ENCODE peak calls at places on chromosomes 1 and 21, in ten cellular contexts. L, S, C, G, V, O, R, A, U and N are unnamed samples.

GRCh38 chr1:54813479-54814147 is 12.5 kb upstream of the TTC22 start:
- DNase-seq in R (no peak), S (no peak), O (no peak), A (peak), G (no peak), U (no peak), V (no peak), C (no peak), L (peak), N (no peak)

GRCh38 chr1:53081384-53082066 is 19.5 kb downstream of the PODN start:
- DNase-seq in L (no peak), V (no peak), C (no peak), O (no peak), A (no peak), U (no peak), G (no peak), R (no peak), S (no peak), N (no peak)

GRCh38 chr1:15325375-15326085 is 78.5 kb downstream of the FHAD1 start:
- DNase-seq in V (no peak), G (no peak), R (no peak), S (no peak), A (no peak), C (no peak), L (no peak), U (no peak), O (no peak), N (no peak)

GRCh38 chr1:15525043-15525958 is 1.3 kb upstream of the CASP9 start:
- DNase-seq in A (peak), L (peak), V (no peak), S (no peak), U (peak), C (peak), R (peak), G (no peak), O (peak), N (no peak)

GRCh38 chr1:230753586-230754251 is 6.5 kb downstream of the CAPN9 start:
- DNase-seq in U (no peak), V (peak), G (no peak), S (no peak), C (no peak), L (no peak), A (peak), O (no peak), R (no peak), N (peak)

GRCh38 chr1:155950829-155951228 is 9.4 kb downstream of the RXFP4 start:
- DNase-seq in R (no peak), U (no peak), A (no peak), C (no peak), V (no peak), L (no peak), S (no peak), O (no peak), G (no peak), N (no peak)

GRCh38 chr1:210598135-210598652 is 269.5 kb downstream of the HHAT start:
- DNase-seq in R (no peak), V (peak), U (no peak), A (peak), O (no peak), S (peak), L (no peak), C (peak), G (no peak), N (no peak)

GRCh38 chr1:14037101-14037807 is 337.3 kb downstream of the PRDM2 start:
- DNase-seq in G (no peak), O (no peak), S (no peak), V (peak), C (no peak), A (no peak), U (no peak), R (no peak), L (no peak), N (no peak)

GRCh38 chr1:208149776-208150514 is 94.2 kb downstream of the PLXNA2 start:
- DNase-seq in V (no peak), O (peak), C (no peak), U (no peak), L (no peak), G (no peak), S (no peak), R (no peak), A (peak), N (no peak)

GRCh38 chr1:246063013-246063616 is 444.0 kb downstream of the SMYD3 start:
- DNase-seq in L (no peak), U (no peak), R (no peak), V (no peak), C (no peak), S (no peak), O (no peak), A (no peak), G (no peak), N (no peak)

GRCh38 chr1:200233393-200233792 is 176.4 kb downstream of the ZNF281 start:
- DNase-seq in R (no peak), O (no peak), V (peak), C (no peak), S (no peak), U (no peak), L (no peak), A (no peak), G (no peak), N (no peak)

GRCh38 chr21:31143021-31143420 is 104.7 kb upstream of the KRTAP19-8 start:
- DNase-seq in V (no peak), U (no peak), A (no peak), G (no peak), C (no peak), S (no peak), L (no peak), O (no peak), R (no peak), N (no peak)

GRCh38 chr1:199733125-199733524 is 294.4 kb upstream of the NR5A2 start:
- DNase-seq in G (no peak), V (no peak), S (no peak), L (no peak), O (no peak), R (no peak), C (no peak), U (no peak), A (no peak), N (no peak)

GRCh38 chr1:15304708-15305326 is 57.8 kb downstream of the FHAD1 start:
- DNase-seq in S (no peak), G (peak), U (peak), V (peak), L (peak), R (peak), C (no peak), A (peak), O (peak), N (peak)

GRCh38 chr1:22121421-22121911 is 21.4 kb downstream of the WNT4 start:
- DNase-seq in O (no peak), R (no peak), A (no peak), C (no peak), U (no peak), L (no peak), S (no peak), V (no peak), G (no peak), N (no peak)

GRCh38 chr1:20483833-20484525 is 2.0 kb downstream of the CAMK2N1 start:
- DNase-seq in G (no peak), O (peak), C (no peak), A (no peak), U (no peak), L (no peak), R (no peak), V (peak), S (no peak), N (no peak)

GRCh38 chr1:32508751-32509140 is 30.5 kb upstream of the ZBTB8A start:
- DNase-seq in A (no peak), G (no peak), O (no peak), V (peak), L (no peak), U (no peak), C (no peak), R (no peak), S (no peak), N (no peak)

GRCh38 chr1:2181752-2182151 is 12.8 kb downstream of the FAAP20 start:
- DNase-seq in G (no peak), O (no peak), U (no peak), A (no peak), R (no peak), C (no peak), V (no peak), S (no peak), L (no peak), N (no peak)

GRCh38 chr1:110581637-110582036 is 24.5 kb downstream of the KCNA2 start:
- DNase-seq in L (no peak), O (no peak), C (no peak), A (no peak), G (no peak), U (no peak), R (no peak), V (no peak), S (no peak), N (no peak)

GRCh38 chr1:240092301-240093119 is 827 bp downstream of the FMN2 start:
- DNase-seq in V (peak), U (no peak), R (no peak), O (no peak), L (no peak), C (no peak), A (no peak), G (no peak), S (peak), N (no peak)

GRCh38 chr1:52856026-52856425 is 13.5 kb downstream of the ZYG11A start:
- DNase-seq in V (no peak), C (no peak), A (no peak), U (no peak), S (no peak), L (no peak), R (no peak), O (no peak), G (no peak), N (no peak)

GRCh38 chr21:18298228-18298627 is 53.6 kb downstream of the CHODL start:
- DNase-seq in A (no peak), V (no peak), S (no peak), U (no peak), R (no peak), L (no peak), O (no peak), C (no peak), G (no peak), N (no peak)

GRCh38 chr1:183185941-183186490 is at the start of gene LAMC2:
- DNase-seq in G (peak), V (no peak), O (peak), R (no peak), C (no peak), U (no peak), A (peak), L (no peak), S (no peak), N (peak)

GRCh38 chr21:32756096-32756495 is 15.5 kb downstream of the PAXBP1 start:
- DNase-seq in U (no peak), G (no peak), O (no peak), S (no peak), C (no peak), L (no peak), A (no peak), R (no peak), V (no peak), N (no peak)

GRCh38 chr1:17244826-17245740 is 3.8 kb upstream of the PADI3 start:
- DNase-seq in G (no peak), C (no peak), S (no peak), V (peak), A (no peak), U (no peak), R (no peak), O (no peak), L (no peak), N (no peak)

GRCh38 chr1:201480231-201481003 is 11.4 kb upstream of the PHLDA3 start:
- DNase-seq in C (peak), A (peak), R (peak), G (peak), U (peak), V (peak), O (peak), S (peak), L (peak), N (peak)

GRCh38 chr1:82534996-82535395 is 734.3 kb downstream of the ADGRL2 start:
- DNase-seq in C (no peak), U (no peak), O (no peak), V (no peak), S (no peak), R (no peak), A (no peak), G (no peak), L (no peak), N (no peak)

GRCh38 chr1:117051224-117052064 is 8.7 kb upstream of the TTF2 start:
- DNase-seq in U (peak), R (no peak), S (no peak), G (peak), O (no peak), L (peak), V (no peak), C (peak), A (peak), N (peak)

GRCh38 chr21:39313042-39313456 is 383 bp downstream of the BRWD1 start:
- DNase-seq in R (peak), O (no peak), L (peak), S (no peak), V (peak), A (no peak), G (no peak), C (peak), U (no peak), N (peak)